ENCODE peak calls at places on chromosome 18, in ten cellular contexts. Q is CD8-positive, alpha-beta T cell; M is H7; N is lower lobe of right lung; U is right lobe of liver; D is vagina; C is psoas muscle; R is heart right ventricle; T is CD8-positive, alpha-beta memory T cell; I is kidney. E is an unnamed sample. For H3K36me3, the result is how much of the 10 kb centered on the place peaks cover.

GRCh38 chr18:32237024-32237423 is 47.2 kb downstream of the MEP1B start:
- DNase-seq in C (no peak), T (no peak), D (no peak), U (no peak), M (no peak), Q (no peak), N (no peak), R (no peak), I (no peak), E (no peak)

GRCh38 chr18:10353791-10354190 is 100.6 kb upstream of the APCDD1 start:
- DNase-seq in Q (no peak), U (no peak), D (peak), C (no peak), M (no peak), R (no peak), T (no peak), N (no peak), I (no peak), E (no peak)

GRCh38 chr18:37261988-37262387 is 303.6 kb downstream of the CELF4 start:
- DNase-seq in C (no peak), U (no peak), D (no peak), Q (no peak), N (peak), R (no peak), I (no peak), M (no peak), T (no peak), E (no peak)

GRCh38 chr18:51890762-51891161 is 449.2 kb upstream of the DCC start:
- DNase-seq in N (no peak), T (no peak), Q (no peak), C (no peak), R (no peak), M (no peak), I (no peak), D (no peak), U (peak), E (peak)

GRCh38 chr18:59787998-59788875 is 91.0 kb upstream of the CCBE1 start:
- DNase-seq in T (no peak), R (no peak), N (no peak), M (peak), I (no peak), U (no peak), Q (no peak), D (no peak), C (no peak), E (no peak)

GRCh38 chr18:13564579-13564978 is 161.8 kb downstream of the FAM210A start:
- DNase-seq in I (no peak), C (no peak), T (no peak), Q (no peak), U (no peak), R (peak), D (no peak), M (peak), N (no peak), E (no peak)

GRCh38 chr18:77113361-77114069 is 19.1 kb downstream of the MBP start:
- DNase-seq in D (peak), I (no peak), R (no peak), Q (no peak), U (no peak), N (no peak), M (peak), T (no peak), C (peak), E (no peak)

GRCh38 chr18:70578480-70578879 is 289.6 kb downstream of the SOCS6 start:
- DNase-seq in T (no peak), Q (no peak), R (no peak), U (no peak), M (peak), C (no peak), N (no peak), D (no peak), I (no peak), E (no peak)

GRCh38 chr18:12645751-12646203 is 12.1 kb downstream of the SPIRE1 start:
- DNase-seq in C (peak), Q (no peak), D (no peak), M (no peak), U (no peak), N (peak), R (peak), T (no peak), I (no peak), E (peak)

GRCh38 chr18:34322365-34323289 is 97.9 kb upstream of the NOL4 start:
- DNase-seq in N (peak), Q (no peak), I (no peak), U (peak), D (no peak), C (peak), M (peak), R (no peak), T (no peak), E (peak)

GRCh38 chr18:3246636-3247242 is 862 bp upstream of the MYL12A start:
- DNase-seq in U (no peak), T (no peak), D (no peak), C (peak), I (peak), M (peak), R (peak), Q (no peak), N (peak), E (no peak)

GRCh38 chr18:41703744-41704530 is 251.1 kb upstream of the PIK3C3 start:
- DNase-seq in T (no peak), D (no peak), M (no peak), U (no peak), C (no peak), I (no peak), Q (no peak), N (no peak), R (no peak), E (no peak)

GRCh38 chr18:36330435-36331049 is 33.0 kb downstream of the FHOD3 start:
- DNase-seq in D (peak), C (no peak), Q (no peak), N (no peak), U (no peak), T (no peak), I (peak), R (no peak), M (no peak), E (no peak)

GRCh38 chr18:3610818-3611217 is 160.8 kb downstream of the TGIF1 start:
- DNase-seq in M (no peak), Q (no peak), N (no peak), I (no peak), U (no peak), T (no peak), D (no peak), C (no peak), R (no peak), E (no peak)

GRCh38 chr18:49846263-49846662 is 32.9 kb upstream of the ACAA2 start:
- DNase-seq in I (no peak), R (peak), U (no peak), N (no peak), Q (no peak), C (no peak), T (no peak), D (peak), M (peak), E (no peak)

GRCh38 chr18:31129398-31130115 is 27.3 kb upstream of the DSC2 start:
- DNase-seq in D (no peak), I (no peak), N (no peak), R (no peak), C (no peak), T (no peak), M (no peak), U (no peak), Q (no peak), E (no peak)

GRCh38 chr18:22871809-22872525 is 61.2 kb upstream of the RBBP8 start:
- DNase-seq in M (peak), D (no peak), U (no peak), T (no peak), Q (no peak), R (no peak), I (no peak), C (no peak), N (no peak), E (no peak)

GRCh38 chr18:3923750-3924149 is 473.8 kb downstream of the TGIF1 start:
- DNase-seq in I (no peak), C (no peak), M (no peak), N (no peak), Q (no peak), D (no peak), U (no peak), R (no peak), T (no peak), E (no peak)

GRCh38 chr18:22168360-22168921 is 948 bp upstream of the GATA6 start:
- DNase-seq in N (no peak), C (no peak), M (peak), I (no peak), T (no peak), U (peak), R (peak), D (no peak), Q (no peak), E (no peak)

GRCh38 chr18:59748628-59749360 is 51.6 kb upstream of the CCBE1 start:
- DNase-seq in R (no peak), U (no peak), D (no peak), Q (no peak), I (no peak), N (no peak), T (no peak), M (no peak), C (no peak), E (no peak)

GRCh38 chr18:28432350-28432749 is 255.4 kb upstream of the CDH2 start:
- DNase-seq in I (no peak), T (no peak), R (no peak), U (no peak), M (no peak), N (no peak), C (no peak), D (no peak), Q (no peak), E (no peak)

GRCh38 chr18:58447342-58448190 is 181.3 kb downstream of the ALPK2 start:
- DNase-seq in Q (no peak), T (no peak), D (no peak), U (no peak), R (no peak), M (peak), C (no peak), I (no peak), N (no peak), E (no peak)

DNA sequence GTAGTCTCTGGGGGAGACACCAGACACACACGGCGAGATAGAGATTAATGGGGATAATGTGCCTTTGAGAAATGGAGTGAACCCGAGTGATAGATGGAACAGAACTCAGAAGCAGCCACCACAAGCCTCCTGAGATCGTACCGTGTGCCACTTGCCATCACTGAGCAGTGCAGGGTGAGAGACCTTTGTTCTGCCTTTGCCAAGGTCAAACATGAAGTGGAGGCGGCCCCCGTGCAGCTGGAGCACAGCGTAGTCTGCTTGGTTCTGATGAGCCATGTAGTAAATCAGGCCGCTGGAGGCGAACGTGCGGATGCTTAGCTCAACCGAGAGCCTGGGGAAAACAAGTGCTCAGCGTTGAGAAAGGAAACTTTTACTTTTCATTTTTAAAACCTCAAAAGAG is 167.0 kb downstream of the LAMA1 start:
- DNase-seq in D (peak), R (no peak), M (no peak), T (no peak), I (no peak), Q (no peak), U (no peak), C (no peak), N (no peak), E (no peak)
- H3K36me3 ChIP-seq in D (under half), R (under half), M (under half), T (under half), I (under half), Q (under half), U (under half), C (under half), N (under half), E (under half)

GRCh38 chr18:79344208-79344581 is 51.5 kb upstream of the NFATC1 start:
- DNase-seq in U (no peak), T (no peak), I (no peak), D (no peak), C (no peak), R (no peak), N (no peak), M (no peak), Q (no peak), E (no peak)

GRCh38 chr18:79348066-79348465 is 47.7 kb upstream of the NFATC1 start:
- DNase-seq in I (no peak), R (no peak), T (no peak), M (no peak), C (no peak), U (no peak), N (no peak), Q (no peak), D (no peak), E (no peak)

GRCh38 chr18:79345981-79346380 is 49.7 kb upstream of the NFATC1 start:
- DNase-seq in N (no peak), M (no peak), I (no peak), D (no peak), U (no peak), Q (no peak), R (no peak), C (no peak), T (no peak), E (no peak)

GRCh38 chr18:79345366-79345765 is 50.4 kb upstream of the NFATC1 start:
- DNase-seq in M (no peak), U (no peak), D (no peak), N (no peak), Q (no peak), T (no peak), R (no peak), C (no peak), I (no peak), E (no peak)

GRCh38 chr18:79343567-79344207 is 52.0 kb upstream of the NFATC1 start:
- DNase-seq in M (no peak), C (no peak), Q (no peak), R (no peak), I (no peak), T (no peak), D (no peak), N (no peak), U (no peak), E (no peak)
- H3K36me3 ChIP-seq in M (under half), C (under half), Q (half or more), R (half or more), I (under half), T (under half), D (half or more), N (half or more), U (under half), E (half or more)

GRCh38 chr18:9133225-9133624 is 3.4 kb upstream of the ANKRD12 start:
- DNase-seq in M (no peak), N (no peak), I (no peak), R (no peak), U (no peak), Q (no peak), D (no peak), T (no peak), C (no peak), E (no peak)
- H3K36me3 ChIP-seq in M (under half), N (half or more), I (under half), R (half or more), U (under half), Q (under half), D (under half), T (under half), C (under half), E (half or more)

GRCh38 chr18:79718878-79719477 is 39.4 kb downstream of the CTDP1 start:
- DNase-seq in N (peak), R (no peak), U (no peak), M (no peak), C (no peak), T (no peak), Q (peak), D (no peak), I (no peak), E (no peak)
- H3K36me3 ChIP-seq in N (half or more), R (half or more), U (under half), M (under half), C (under half), T (under half), Q (under half), D (half or more), I (under half), E (half or more)

DNA sequence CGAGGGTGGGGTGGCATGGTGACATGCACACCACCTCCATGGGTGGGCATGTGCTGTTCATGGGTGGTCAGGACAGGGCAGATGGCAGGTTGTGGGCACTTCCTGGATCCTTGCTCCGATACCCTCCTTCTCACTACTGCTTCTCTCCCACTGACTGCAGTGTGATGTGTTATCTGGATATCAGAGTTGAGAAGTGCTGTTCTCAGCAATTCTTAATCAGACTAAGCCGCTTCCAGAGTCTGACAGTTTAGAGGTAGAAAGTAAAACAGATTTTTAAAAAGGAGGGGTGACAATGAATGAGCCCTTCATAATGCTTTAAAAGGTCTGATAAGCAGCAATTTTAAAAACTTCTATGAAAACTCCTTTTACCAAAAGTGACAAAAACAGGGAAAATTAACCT is 33.9 kb downstream of the SIGLEC15 start:
- DNase-seq in R (no peak), Q (no peak), T (no peak), M (no peak), N (no peak), C (no peak), D (no peak), U (no peak), I (no peak), E (no peak)
- H3K36me3 ChIP-seq in R (half or more), Q (under half), T (half or more), M (under half), N (half or more), C (under half), D (half or more), U (under half), I (half or more), E (half or more)

GRCh38 chr18:8719192-8719591 is 13.8 kb downstream of the MTCL1 start:
- DNase-seq in Q (no peak), D (no peak), R (no peak), I (no peak), T (no peak), C (no peak), M (no peak), N (no peak), U (no peak), E (no peak)

GRCh38 chr18:8721094-8721669 is 15.8 kb downstream of the MTCL1 start:
- DNase-seq in D (peak), U (no peak), C (no peak), Q (no peak), N (no peak), I (no peak), T (no peak), M (no peak), R (no peak), E (no peak)

GRCh38 chr18:8718401-8718913 is 13.1 kb downstream of the MTCL1 start:
- DNase-seq in C (no peak), I (no peak), Q (no peak), T (no peak), N (no peak), D (peak), M (no peak), R (no peak), U (no peak), E (no peak)

GRCh38 chr18:8721716-8722115 is 16.4 kb downstream of the MTCL1 start:
- DNase-seq in U (no peak), N (no peak), M (peak), I (no peak), R (no peak), T (no peak), C (no peak), D (peak), Q (no peak), E (no peak)

DNA sequence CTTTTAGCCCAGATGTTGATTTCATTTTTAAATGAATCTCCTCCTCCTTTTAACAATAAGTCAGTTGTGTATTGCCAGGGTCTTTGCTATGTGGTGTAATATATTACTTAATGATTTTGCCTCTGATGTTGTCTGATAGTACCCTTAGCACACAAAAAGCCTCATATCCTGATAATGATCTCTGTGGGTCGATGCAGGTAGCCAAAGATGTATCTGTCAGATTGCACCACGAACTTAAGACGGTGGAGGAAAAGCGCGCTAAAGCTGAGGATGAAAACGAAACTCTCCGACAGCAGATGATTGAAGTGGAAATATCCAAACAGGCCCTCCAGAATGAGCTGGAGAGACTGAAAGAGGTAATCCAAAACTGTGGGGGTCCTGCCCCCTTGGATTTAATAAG is 14.8 kb downstream of the MTCL1 start:
- DNase-seq in N (no peak), U (no peak), Q (no peak), R (no peak), T (no peak), C (no peak), D (no peak), I (no peak), M (no peak), E (no peak)
- H3K36me3 ChIP-seq in N (under half), U (under half), Q (under half), R (under half), T (under half), C (under half), D (under half), I (under half), M (under half), E (under half)